ENCODE peak calls at places on chromosomes 3 and 15, in six cellular contexts. P, O, N, S, Q and X are unnamed samples.

GRCh38 chr15:45136378-45136764 is 6.6 kb downstream of the DUOX1 start:
- DNase-seq in P (no peak), O (no peak), N (no peak), S (no peak), Q (peak; percentile 42), X (no peak)

GRCh38 chr15:91872356-91873132 is 19.0 kb downstream of the SLCO3A1 start:
- DNase-seq in P (no peak), O (no peak), N (no peak), S (no peak), Q (no peak), X (no peak)

GRCh38 chr15:61752001-61752400 is 308.2 kb downstream of the VPS13C start:
- DNase-seq in P (no peak), O (no peak), N (no peak), S (no peak), Q (no peak), X (no peak)

GRCh38 chr3:58414538-58415197 is 19.0 kb downstream of the PDHB start:
- DNase-seq in P (no peak), O (peak; percentile 51), N (peak; percentile 38), S (peak; percentile 62), Q (peak; percentile 34), X (peak; percentile 79)

GRCh38 chr3:14525685-14526631 is 14.2 kb downstream of the GRIP2 start:
- DNase-seq in P (no peak), O (no peak), N (no peak), S (no peak), Q (no peak), X (no peak)

GRCh38 chr15:99976811-99977271 is 243.6 kb upstream of the LYSMD4 start:
- DNase-seq in P (no peak), O (peak; percentile 28), N (no peak), S (peak; percentile 66), Q (no peak), X (no peak)

GRCh38 chr15:88654430-88655102 is 15.8 kb downstream of the ISG20 start:
- DNase-seq in P (no peak), O (no peak), N (no peak), S (peak; percentile 1), Q (no peak), X (no peak)

GRCh38 chr3:78050276-78051080 is 1010.6 kb downstream of the ROBO2 start:
- DNase-seq in P (no peak), O (no peak), N (no peak), S (no peak), Q (no peak), X (no peak)

GRCh38 chr3:141020139-141020940 is 30.8 kb upstream of the SPSB4 start:
- DNase-seq in P (no peak), O (no peak), N (no peak), S (peak; percentile 11), Q (no peak), X (no peak)

GRCh38 chr3:5239602-5240001 is 52.1 kb downstream of the EDEM1 start:
- DNase-seq in P (no peak), O (no peak), N (no peak), S (no peak), Q (no peak), X (no peak)

GRCh38 chr3:156614642-156615511 is 59.5 kb upstream of the TIPARP start:
- DNase-seq in P (no peak), O (no peak), N (no peak), S (no peak), Q (no peak), X (no peak)

GRCh38 chr3:152281032-152281713 is 12.4 kb downstream of the MBNL1 start:
- DNase-seq in P (no peak), O (no peak), N (peak; percentile 54), S (no peak), Q (no peak), X (no peak)

GRCh38 chr15:101521084-101521483 is 31.6 kb upstream of the PCSK6 start:
- DNase-seq in P (no peak), O (no peak), N (no peak), S (no peak), Q (no peak), X (no peak)

GRCh38 chr3:17401912-17402311 is 340.5 kb downstream of the TBC1D5 start:
- DNase-seq in P (no peak), O (no peak), N (no peak), S (no peak), Q (no peak), X (no peak)

GRCh38 chr15:64897345-64897985 is 14.2 kb upstream of the ANKDD1A start:
- DNase-seq in P (no peak), O (no peak), N (no peak), S (peak; percentile 73), Q (no peak), X (peak; percentile 76)

GRCh38 chr3:22443834-22444233 is 692.8 kb upstream of the ZNF385D start:
- DNase-seq in P (no peak), O (no peak), N (no peak), S (no peak), Q (no peak), X (no peak)
- H3K4me3 ChIP-seq in P (no peak overlapping the region), O (no peak overlapping the region), N (no peak overlapping the region), S (no peak overlapping the region), Q (no peak overlapping the region), X (no peak overlapping the region)

DNA sequence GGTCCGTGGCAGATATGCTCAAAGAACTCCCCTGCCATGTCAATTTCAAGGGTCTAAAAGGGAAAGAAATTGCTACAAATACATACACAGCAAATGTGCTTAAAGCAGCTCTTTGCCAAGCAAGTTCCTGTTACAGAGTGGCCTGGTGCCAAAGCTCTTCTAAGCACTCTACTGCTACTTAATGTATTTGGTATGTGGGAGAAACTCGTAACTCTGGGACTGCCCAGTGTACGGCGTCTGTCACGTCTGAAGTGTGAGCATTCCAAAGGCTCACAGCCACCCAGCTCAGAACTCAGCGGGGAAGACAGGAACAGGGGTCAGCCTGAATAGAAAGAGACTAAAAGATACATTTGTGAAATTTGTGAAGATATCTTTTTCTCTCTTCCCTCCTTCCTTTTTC is 54.6 kb downstream of the RBMS3 start:
- DNase-seq in P (no peak), O (peak; percentile 89), N (no peak), S (no peak), Q (no peak), X (peak; percentile 92)
- TF ChIP-seq MYC in P (no peak), O (no peak), N (no peak), S (no peak), Q (no peak), X (no peak)

DNA sequence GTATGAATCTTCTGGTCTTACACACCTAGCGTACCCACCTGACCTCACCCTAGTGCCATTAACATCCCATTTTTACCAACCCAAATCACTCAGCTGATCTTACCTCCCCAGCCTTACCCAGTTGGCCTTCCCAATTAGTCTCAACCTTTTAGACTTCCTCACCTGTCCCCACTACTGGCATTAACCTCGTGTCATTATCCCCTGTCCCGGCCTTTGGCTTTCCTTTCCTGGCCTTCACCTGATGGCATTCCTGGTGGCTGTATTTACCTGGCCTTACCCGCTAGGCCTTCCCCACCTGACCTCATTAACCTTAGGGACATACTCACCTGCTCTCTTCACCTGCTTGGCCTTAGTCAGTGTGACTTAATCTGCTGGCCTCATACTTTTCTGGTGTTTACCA is 104.1 kb downstream of the IL12A start:
- DNase-seq in P (no peak), O (no peak), N (no peak), S (no peak), Q (no peak), X (no peak)
- H3K4me3 ChIP-seq in P (no peak overlapping the region), O (no peak overlapping the region), N (no peak overlapping the region), S (no peak overlapping the region), Q (no peak overlapping the region), X (no peak overlapping the region)

GRCh38 chr15:75745305-75745704 is 32.7 kb upstream of the CSPG4 start:
- DNase-seq in P (no peak), O (no peak), N (no peak), S (no peak), Q (no peak), X (no peak)
- TF ChIP-seq MYC in P (no peak), O (no peak), N (no peak), S (no peak), Q (no peak), X (no peak)

GRCh38 chr15:43828061-43828657 is 1.4 kb downstream of the WDR76 start:
- DNase-seq in P (no peak), O (no peak), N (no peak), S (peak; percentile 24), Q (no peak), X (peak; percentile 4)

GRCh38 chr15:43824302-43825246 is at the start of gene MFAP1:
- DNase-seq in P (peak; percentile 93), O (peak; percentile 96), N (peak; percentile 93), S (peak; percentile 97), Q (peak; percentile 96), X (peak; percentile 97)

GRCh38 chr15:43821505-43821904 is 3.0 kb downstream of the MFAP1 start:
- DNase-seq in P (no peak), O (no peak), N (no peak), S (no peak), Q (no peak), X (no peak)

DNA sequence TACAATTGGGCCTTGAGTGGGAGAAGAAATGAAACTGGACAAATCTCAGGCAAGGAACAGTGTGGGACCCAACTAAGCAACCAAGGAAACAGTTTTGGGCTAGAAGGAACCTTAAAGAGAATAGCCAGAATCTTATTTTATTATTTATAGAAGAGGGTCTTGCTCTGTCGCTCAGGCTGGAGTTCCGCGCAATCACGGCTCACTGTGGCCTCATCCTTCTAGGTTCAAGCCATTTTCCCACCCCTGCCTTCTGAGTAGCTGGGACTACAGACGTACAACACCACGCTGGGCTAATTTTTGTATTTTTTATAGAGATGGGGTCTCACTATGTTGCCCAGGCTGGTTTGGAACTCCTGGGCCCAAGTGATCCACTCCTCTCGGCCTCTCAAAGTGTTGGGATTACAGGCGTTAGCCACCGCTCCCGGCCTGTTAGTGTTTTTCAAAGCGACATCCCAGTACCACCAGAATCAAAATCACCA is 734 bp upstream of the WDR76 start:
- DNase-seq in P (no peak), O (no peak), N (no peak), S (no peak), Q (no peak), X (no peak)
- H3K4me3 ChIP-seq in P (peak overlapping the region; percentile 23), O (peak overlapping the region; percentile 56), N (peak overlapping the region; percentile 64), S (no peak overlapping the region), Q (no peak overlapping the region), X (no peak overlapping the region)

DNA sequence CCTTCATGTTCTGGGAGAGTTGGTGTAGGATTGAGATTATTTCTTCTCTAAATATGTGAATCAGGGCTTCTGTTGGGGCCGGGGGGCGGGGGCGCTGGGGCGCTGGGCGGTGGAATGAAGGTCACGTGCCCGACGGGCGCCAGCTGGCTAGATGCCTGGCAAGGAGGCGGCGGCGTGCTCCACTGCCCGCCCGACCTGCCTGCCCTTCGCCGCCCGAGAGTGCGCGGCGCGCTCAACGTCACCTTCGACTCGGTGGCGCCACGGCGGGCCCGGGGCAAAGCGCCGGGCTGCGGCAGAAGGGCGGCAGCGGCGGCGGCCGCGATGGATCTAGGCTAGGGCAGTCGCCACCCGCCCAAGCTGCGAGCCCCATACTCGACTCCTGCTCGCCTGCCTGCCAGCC is 47.0 kb upstream of the LHFPL4 start:
- DNase-seq in P (no peak), O (peak; percentile 21), N (no peak), S (no peak), Q (no peak), X (no peak)
- TF ChIP-seq MYC in P (no peak), O (no peak), N (no peak), S (no peak), Q (no peak), X (no peak)

DNA sequence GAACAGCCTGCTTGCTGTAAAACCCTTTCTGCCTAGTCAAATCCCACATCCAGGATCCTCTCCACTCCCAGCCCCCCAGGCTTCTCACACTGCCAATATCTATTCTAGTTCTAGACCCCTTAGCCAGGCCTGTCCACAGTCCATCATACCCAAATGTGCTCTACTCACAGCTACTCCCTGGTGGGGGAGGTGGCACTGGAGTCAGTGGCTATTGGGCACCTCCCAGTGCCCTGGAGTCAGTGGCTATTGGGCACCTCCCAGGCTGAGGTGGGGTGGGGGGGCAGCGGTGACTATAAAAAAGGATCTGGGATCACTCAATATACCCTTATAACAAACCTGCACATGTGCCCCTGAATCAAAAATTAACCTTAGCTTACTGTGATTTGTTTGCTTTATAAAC is 773 bp upstream of the DISP2 start:
- DNase-seq in P (no peak), O (no peak), N (no peak), S (no peak), Q (no peak), X (no peak)
- H3K4me3 ChIP-seq in P (no peak overlapping the region), O (no peak overlapping the region), N (peak overlapping the region; percentile 67), S (no peak overlapping the region), Q (no peak overlapping the region), X (no peak overlapping the region)